ENCODE peak calls at places on chromosomes 6 and 20, in eight cellular contexts. A is NCI-H1105, K is H9, I is retina, R is NAMALWA, B is Calu3, W is posterior cingulate gyrus, M is IMR-90. V is an unnamed sample.

GRCh38 chr6:18262812-18263560 is 1.3 kb downstream of the DEK start:
- DNase-seq in M (peak; percentile 9), B (no peak), A (no peak), K (no peak), R (peak; percentile 69), I (peak; percentile 22), W (no peak), V (no peak)

GRCh38 chr6:106820412-106820852 is 154.1 kb downstream of the CD24 start:
- DNase-seq in B (peak; percentile 74), I (no peak), K (no peak), R (no peak), A (no peak), M (peak; percentile 0), W (no peak), V (no peak)

GRCh38 chr6:17352302-17352701 is 41.1 kb upstream of the CAP2 start:
- DNase-seq in I (no peak), W (no peak), R (no peak), B (no peak), M (peak; percentile 38), K (no peak), A (no peak), V (no peak)

GRCh38 chr6:53956068-53956711 is 155.1 kb upstream of the MLIP start:
- DNase-seq in I (peak; percentile 71), M (peak; percentile 70), R (peak; percentile 41), W (peak; percentile 81), K (peak; percentile 88), B (peak; percentile 86), A (peak; percentile 82), V (peak; percentile 84)

GRCh38 chr6:134675110-134676038 is 274.5 kb downstream of the ALDH8A1 start:
- DNase-seq in M (no peak), I (no peak), W (no peak), K (no peak), A (peak; percentile 79), B (no peak), R (no peak), V (no peak)

GRCh38 chr20:37359331-37359730 is 13.4 kb downstream of the SRC start:
- DNase-seq in K (no peak), I (no peak), B (no peak), R (no peak), W (no peak), M (no peak), A (no peak), V (no peak)

GRCh38 chr6:116568851-116569755 is 2.2 kb upstream of the RWDD1 start:
- DNase-seq in M (no peak), A (no peak), W (no peak), B (no peak), I (no peak), K (no peak), R (peak; percentile 15), V (no peak)

GRCh38 chr6:43869792-43870659 is 100.0 kb downstream of the VEGFA start:
- DNase-seq in I (no peak), W (no peak), M (no peak), B (no peak), A (no peak), R (no peak), K (no peak), V (no peak)

GRCh38 chr20:49583669-49584417 is 15.9 kb upstream of the PTGIS start:
- DNase-seq in R (no peak), K (no peak), A (no peak), W (peak; percentile 37), I (no peak), M (peak; percentile 95), B (peak; percentile 87), V (peak; percentile 50)

GRCh38 chr6:89828988-89829590 is 591 bp upstream of the CASP8AP2 start:
- DNase-seq in R (no peak), W (peak; percentile 2), K (no peak), I (no peak), B (peak; percentile 4), A (peak; percentile 25), M (no peak), V (peak; percentile 22)

GRCh38 chr6:71544906-71545305 is 256.3 kb downstream of the OGFRL1 start:
- DNase-seq in M (no peak), A (no peak), B (no peak), K (no peak), R (no peak), W (no peak), I (no peak), V (no peak)

GRCh38 chr6:168507297-168507696 is 66.3 kb downstream of the SMOC2 start:
- DNase-seq in M (no peak), R (no peak), W (no peak), A (no peak), K (no peak), B (no peak), I (no peak), V (no peak)